ENCODE peak calls at places on chromosomes 16 and 17, in five cellular contexts. S is Kasumi-1; O is activated naive CD8-positive, alpha-beta T cell treated with anti-CD3 and anti-CD28 coated beads for 36 hours; C is iris pigment epithelial cell; P is EH. Z is an unnamed sample.

GRCh38 chr16:15694499-15694898 is 44.5 kb downstream of the NDE1 start:
- DNase-seq in S (no peak), O (no peak), C (no peak), P (no peak), Z (no peak)

GRCh38 chr16:17334096-17334495 is 136.7 kb downstream of the XYLT1 start:
- DNase-seq in S (no peak), O (no peak), C (peak; percentile 4), P (peak; percentile 83), Z (no peak)

GRCh38 chr17:9509236-9509813 is 66.3 kb downstream of the STX8 start:
- DNase-seq in S (no peak), O (no peak), C (no peak), P (no peak), Z (no peak)

GRCh38 chr17:69834494-69834893 is 240.5 kb upstream of the KCNJ16 start:
- DNase-seq in S (no peak), O (no peak), C (no peak), P (no peak), Z (no peak)

GRCh38 chr16:50313596-50314483 is 47.5 kb downstream of the ADCY7 start:
- DNase-seq in S (peak; percentile 93), O (peak; percentile 29), C (peak; percentile 69), P (peak; percentile 19), Z (peak; percentile 74)

GRCh38 chr17:19262650-19263620 is 25.8 kb downstream of the EPN2 start:
- DNase-seq in S (no peak), O (no peak), C (peak; percentile 81), P (peak; percentile 75), Z (no peak)

GRCh38 chr16:84497836-84498610 is 6.4 kb downstream of the MEAK7 start:
- DNase-seq in S (no peak), O (no peak), C (no peak), P (no peak), Z (no peak)

GRCh38 chr16:1343428-1344242 is 8.0 kb downstream of the TSR3 start:
- DNase-seq in S (no peak), O (no peak), C (no peak), P (no peak), Z (no peak)